ENCODE peak calls at places on chromosomes 13 and 19, in seven cellular contexts. B is NCI-H1436; C is AG04449; P is activated CD4-positive, alpha-beta T cell treated with anti-CD3 and anti-CD28 coated beads, Interleukin-2, amount 50 U/mL, for 1 hour; X is NCI-H1417; D is progenitor cell of endocrine pancreas; T is neural progenitor cell. O is an unnamed sample.
A peak's percentile ranks its signal among the peaks of the same experiment; 100 is the strongest.

GRCh38 chr13:25032160-25032559 is 63.8 kb upstream of the PABPC3 start:
- DNase-seq in B (no peak), C (no peak), P (no peak), X (no peak), D (no peak), T (no peak), O (no peak)

GRCh38 chr13:112686364-112686763 is 3.5 kb upstream of the ATP11A start:
- DNase-seq in B (no peak), C (no peak), P (no peak), X (no peak), D (peak; percentile 5), T (no peak), O (no peak)

GRCh38 chr19:54158812-54159351 is 639 bp downstream of the LENG1 start:
- DNase-seq in B (no peak), C (no peak), P (no peak), X (no peak), D (no peak), T (peak; percentile 27), O (peak; percentile 66)

GRCh38 chr13:79935121-79935520 is 405.8 kb downstream of the SPRY2 start:
- DNase-seq in B (no peak), C (peak; percentile 63), P (no peak), X (no peak), D (no peak), T (no peak), O (no peak)

GRCh38 chr19:34364830-34365462 is at the start of gene GPI:
- DNase-seq in B (peak; percentile 43), C (no peak), P (peak; percentile 62), X (peak; percentile 73), D (peak; percentile 37), T (peak; percentile 72), O (peak; percentile 90)

GRCh38 chr13:44756411-44756810 is 180.3 kb upstream of the TSC22D1 start:
- DNase-seq in B (no peak), C (no peak), P (no peak), X (no peak), D (no peak), T (no peak), O (no peak)

GRCh38 chr19:51702103-51702753 is 9.1 kb downstream of the SPACA6 start:
- DNase-seq in B (no peak), C (no peak), P (peak; percentile 44), X (no peak), D (peak; percentile 69), T (peak; percentile 85), O (no peak)

GRCh38 chr19:31278555-31279435 is 70.4 kb downstream of the TSHZ3 start:
- DNase-seq in B (no peak), C (no peak), P (no peak), X (no peak), D (no peak), T (no peak), O (no peak)

GRCh38 chr19:6057651-6058365 is 52.5 kb downstream of the RFX2 start:
- DNase-seq in B (no peak), C (no peak), P (no peak), X (no peak), D (no peak), T (no peak), O (no peak)

GRCh38 chr19:13022859-13023636 is 27.8 kb downstream of the NFIX start:
- DNase-seq in B (peak; percentile 27), C (peak; percentile 88), P (no peak), X (peak; percentile 58), D (no peak), T (peak; percentile 77), O (peak; percentile 77)

GRCh38 chr19:246551-246950 is 44.7 kb downstream of the PLPP2 start:
- DNase-seq in B (no peak), C (no peak), P (no peak), X (no peak), D (no peak), T (no peak), O (no peak)

GRCh38 chr19:6838062-6838655 is 49.2 kb upstream of the ADGRE1 start:
- DNase-seq in B (no peak), C (no peak), P (no peak), X (no peak), D (no peak), T (no peak), O (no peak)

GRCh38 chr19:5694167-5694951 is 4.3 kb downstream of the RPL36 start:
- DNase-seq in B (no peak), C (no peak), P (no peak), X (no peak), D (no peak), T (no peak), O (no peak)

GRCh38 chr19:4089400-4089908 is 22.8 kb upstream of the ZBTB7A start:
- DNase-seq in B (no peak), C (no peak), P (peak; percentile 18), X (no peak), D (no peak), T (no peak), O (peak; percentile 82)